ENCODE peak calls at places on chromosome 17, in six cellular contexts. X, H, Y, M, U and I are unnamed samples. For H3K4me1 and H3K79me2, the result is how much of the 10 kb centered on the place peaks cover.

GRCh38 chr17:12342609-12343248 is 322.1 kb downstream of the MAP2K4 start:
- DNase-seq in Y (peak), X (no peak), H (peak), M (peak), U (no peak), I (no peak)

GRCh38 chr17:41521574-41522261 is 3.0 kb upstream of the KRT15 start:
- DNase-seq in U (peak), X (peak), H (peak), Y (peak), M (peak), I (peak)

GRCh38 chr17:6108382-6108781 is 38.2 kb downstream of the WSCD1 start:
- DNase-seq in H (no peak), Y (no peak), U (no peak), M (no peak), X (no peak), I (no peak)

GRCh38 chr17:80855968-80856862 is 135.4 kb upstream of the CHMP6 start:
- DNase-seq in X (peak), H (peak), U (peak), M (peak), Y (peak), I (peak)

GRCh38 chr17:48528153-48528912 is 2.5 kb downstream of the HOXB1 start:
- DNase-seq in Y (no peak), X (no peak), U (no peak), H (no peak), M (no peak), I (no peak)

GRCh38 chr17:16927641-16928321 is 44.1 kb downstream of the TNFRSF13B start:
- DNase-seq in M (no peak), U (no peak), Y (no peak), X (no peak), H (no peak), I (no peak)

GRCh38 chr17:72588961-72589360 is 468.1 kb downstream of the SOX9 start:
- DNase-seq in Y (peak), H (peak), M (no peak), U (peak), X (peak), I (no peak)

GRCh38 chr17:29124931-29125270 is 55.3 kb downstream of the MYO18A start:
- DNase-seq in M (no peak), Y (no peak), H (peak), U (no peak), X (peak), I (no peak)

GRCh38 chr17:74190807-74191206 is 12.7 kb upstream of the RPL38 start:
- DNase-seq in H (peak), U (no peak), Y (peak), M (peak), X (peak), I (no peak)

GRCh38 chr17:75270218-75270965 is 639 bp downstream of the MIF4GD start:
- DNase-seq in X (peak), H (peak), U (peak), Y (peak), M (peak), I (peak)

GRCh38 chr17:15169676-15170075 is 95.5 kb downstream of the PMP22 start:
- DNase-seq in U (peak), H (peak), M (no peak), Y (no peak), X (peak), I (no peak)

GRCh38 chr17:76491271-76492184 is 9.7 kb downstream of the RHBDF2 start:
- DNase-seq in X (no peak), H (no peak), M (no peak), Y (no peak), U (no peak), I (no peak)

GRCh38 chr17:61247438-61247837 is 152.2 kb upstream of the TBX2 start:
- DNase-seq in U (peak), H (no peak), X (peak), Y (no peak), M (no peak), I (no peak)

GRCh38 chr17:49573510-49574282 is 2.0 kb upstream of the NXPH3 start:
- DNase-seq in X (no peak), H (no peak), M (no peak), Y (no peak), U (no peak), I (no peak)

GRCh38 chr17:30782206-30782605 is 42.3 kb downstream of the CRLF3 start:
- DNase-seq in X (peak), U (no peak), H (no peak), Y (no peak), M (no peak), I (no peak)

GRCh38 chr17:4947411-4948165 is 742 bp downstream of the PFN1 start:
- DNase-seq in Y (peak), U (no peak), M (peak), H (peak), X (peak), I (peak)

GRCh38 chr17:72726936-72727335 is 365.6 kb downstream of the SLC39A11 start:
- DNase-seq in Y (no peak), M (no peak), H (peak), X (peak), U (no peak), I (no peak)

GRCh38 chr17:2239882-2240430 is 63.6 kb downstream of the SMG6 start:
- DNase-seq in H (peak), U (peak), Y (no peak), X (peak), M (peak), I (peak)

GRCh38 chr17:73189417-73190099 is 3.3 kb upstream of the COG1 start:
- DNase-seq in H (peak), Y (peak), X (peak), U (no peak), M (peak), I (no peak)

GRCh38 chr17:82929011-82929622 is 89.3 kb upstream of the ZNF750 start:
- DNase-seq in U (no peak), Y (no peak), H (no peak), X (no peak), M (no peak), I (no peak)

GRCh38 chr17:8015957-8016631 is 13.7 kb downstream of the GUCY2D start:
- DNase-seq in Y (peak), M (no peak), H (no peak), X (peak), U (no peak), I (no peak)

GRCh38 chr17:43360376-43360738 is 38.4 kb upstream of the ARL4D start:
- DNase-seq in U (peak), X (peak), Y (peak), H (peak), M (no peak), I (peak)

GRCh38 chr17:72117748-72118587 is 2.9 kb upstream of the SOX9 start:
- DNase-seq in Y (no peak), H (no peak), M (no peak), U (no peak), X (no peak), I (no peak)

GRCh38 chr17:336110-337021 is 16.2 kb downstream of the RPH3AL start:
- DNase-seq in Y (no peak), M (peak), U (no peak), H (no peak), X (no peak), I (peak)

GRCh38 chr17:50554201-50554600 is 6.3 kb upstream of the CACNA1G start:
- DNase-seq in X (no peak), M (no peak), Y (no peak), U (no peak), H (no peak), I (no peak)

GRCh38 chr17:77571562-77571981 is 386.9 kb upstream of the TNRC6C start:
- DNase-seq in Y (no peak), H (no peak), X (peak), M (no peak), U (peak), I (peak)

GRCh38 chr17:65514541-65514940 is 46.9 kb downstream of the AXIN2 start:
- DNase-seq in M (no peak), U (peak), X (peak), H (no peak), Y (no peak), I (no peak)

GRCh38 chr17:45052052-45052772 is 780 bp upstream of the DCAKD start:
- DNase-seq in Y (peak), X (peak), M (peak), U (no peak), H (peak), I (peak)

GRCh38 chr17:82009413-82009812 is 13.3 kb downstream of the CENPX start:
- DNase-seq in M (no peak), Y (no peak), U (no peak), X (no peak), H (no peak), I (no peak)

GRCh38 chr17:79696159-79696982 is 34.4 kb upstream of the ENPP7 start:
- DNase-seq in Y (no peak), H (no peak), U (no peak), X (peak), M (no peak), I (no peak)

GRCh38 chr17:57579245-57579644 is 165.9 kb downstream of the CCDC182 start:
- DNase-seq in M (no peak), X (no peak), U (no peak), Y (no peak), H (no peak), I (no peak)

GRCh38 chr17:57580055-57580739 is 164.9 kb downstream of the CCDC182 start:
- DNase-seq in H (no peak), Y (no peak), U (no peak), X (no peak), M (no peak), I (no peak)

GRCh38 chr17:57576744-57577143 is 168.4 kb downstream of the CCDC182 start:
- DNase-seq in U (no peak), Y (no peak), X (no peak), H (no peak), M (no peak), I (no peak)

GRCh38 chr17:57577751-57578607 is 167.1 kb downstream of the CCDC182 start:
- DNase-seq in Y (peak), H (no peak), X (peak), M (peak), U (peak), I (no peak)

GRCh38 chr17:57578608-57578990 is 166.5 kb downstream of the CCDC182 start:
- DNase-seq in M (no peak), Y (no peak), X (peak), U (peak), H (no peak), I (no peak)
- H3K4me1 ChIP-seq in M (under half), Y (under half), X (under half), U (under half), H (under half), I (under half)

GRCh38 chr17:32287804-32288511 is 22.3 kb downstream of the RHBDL3 start:
- DNase-seq in U (no peak), Y (no peak), X (no peak), M (no peak), H (no peak), I (no peak)

GRCh38 chr17:32286518-32286900 is 20.9 kb downstream of the RHBDL3 start:
- DNase-seq in X (peak), Y (no peak), H (no peak), M (no peak), U (no peak), I (no peak)

GRCh38 chr17:32283745-32284207 is 18.1 kb downstream of the RHBDL3 start:
- DNase-seq in U (peak), Y (no peak), H (peak), M (no peak), X (peak), I (no peak)

GRCh38 chr17:32285286-32285685 is 19.7 kb downstream of the RHBDL3 start:
- DNase-seq in M (no peak), Y (no peak), X (no peak), U (no peak), H (no peak), I (no peak)

DNA sequence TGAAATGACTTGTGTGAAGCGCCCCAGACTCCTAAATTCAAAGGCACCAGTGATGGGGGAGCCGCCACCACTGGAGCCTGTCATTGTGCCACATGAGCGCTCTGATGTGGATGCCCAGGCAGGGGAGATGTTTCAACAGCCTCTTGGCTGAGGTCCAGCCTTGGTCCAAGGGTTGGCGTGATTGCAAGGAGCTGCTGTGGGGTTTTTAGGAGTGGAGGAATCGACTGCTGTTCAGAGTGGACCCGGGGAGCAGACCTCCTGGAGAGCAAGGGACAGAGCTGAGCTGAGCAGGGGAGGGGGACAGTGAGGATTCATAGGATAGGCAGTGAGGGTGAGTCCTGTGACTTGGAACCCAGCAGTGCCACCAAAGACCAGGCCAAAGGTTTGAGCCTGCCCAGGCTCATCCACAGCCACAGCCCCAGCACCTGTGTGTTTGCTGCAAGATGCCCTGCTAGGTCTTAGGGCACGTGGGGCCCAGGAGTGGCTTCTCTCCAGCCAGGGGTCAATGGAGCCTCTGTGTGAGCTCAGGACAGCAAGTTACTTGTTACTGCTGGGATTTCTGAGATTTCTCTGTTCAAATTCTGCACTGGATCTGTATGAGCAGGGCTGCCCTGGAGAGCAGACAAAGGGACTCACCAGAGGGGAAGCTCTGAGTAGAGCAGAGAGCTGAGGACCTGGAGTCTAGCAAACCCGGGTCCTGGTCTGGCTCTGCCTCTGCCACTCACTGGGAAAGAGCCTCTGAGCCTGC is 20.3 kb downstream of the RHBDL3 start:
- DNase-seq in U (no peak), H (no peak), X (no peak), M (no peak), Y (no peak), I (no peak)
- H3K4me2 ChIP-seq in U (no peak), H (no peak), X (no peak), M (no peak), Y (no peak), I (no peak)

GRCh38 chr17:38881600-38882191 is 11.8 kb downstream of the LASP1 start:
- DNase-seq in X (peak), U (peak), M (no peak), H (no peak), Y (peak), I (peak)
- H3K79me2 ChIP-seq in X (half or more), U (half or more), M (half or more), H (half or more), Y (half or more), I (half or more)

GRCh38 chr17:68576137-68576536 is 25.0 kb downstream of the FAM20A start:
- DNase-seq in U (no peak), H (no peak), X (no peak), Y (no peak), M (no peak), I (no peak)
- H3K4me1 ChIP-seq in U (under half), H (under half), X (under half), Y (under half), M (under half), I (under half)

GRCh38 chr17:32007463-32008298 is 498 bp downstream of the LRRC37B start:
- DNase-seq in U (peak), X (peak), M (peak), H (peak), Y (peak), I (peak)

GRCh38 chr17:32009262-32009542 is 2.0 kb downstream of the LRRC37B start:
- DNase-seq in U (no peak), X (no peak), M (no peak), H (no peak), Y (no peak), I (no peak)

GRCh38 chr17:32006957-32007462 is at the start of gene LRRC37B:
- DNase-seq in H (peak), X (peak), U (peak), M (peak), Y (peak), I (peak)

GRCh38 chr17:32015245-32016013 is 8.2 kb downstream of the LRRC37B start:
- DNase-seq in X (peak), Y (peak), U (no peak), M (no peak), H (peak), I (no peak)

DNA sequence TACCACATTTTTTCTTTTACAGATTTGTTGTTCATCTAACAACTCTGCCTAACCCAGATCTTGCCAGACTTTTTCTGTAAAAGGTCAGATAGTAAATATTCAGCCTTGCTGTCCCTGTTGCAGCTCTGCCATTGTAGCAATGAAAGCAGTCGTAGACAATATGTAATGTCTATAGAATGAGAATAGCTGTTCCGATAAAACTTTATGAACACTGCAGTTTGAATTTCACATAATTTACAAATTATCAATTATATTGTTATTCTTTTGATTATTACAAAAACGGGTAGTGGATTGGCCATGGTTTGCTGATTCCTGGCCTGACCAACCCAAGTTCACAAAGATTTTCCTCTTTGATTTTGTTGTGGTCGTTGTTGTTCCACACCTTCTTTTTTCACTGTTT is 2.9 kb downstream of the LRRC37B start:
- DNase-seq in U (no peak), Y (no peak), H (no peak), X (no peak), M (no peak), I (no peak)
- H3K4me2 ChIP-seq in U (no peak), Y (peak), H (no peak), X (no peak), M (no peak), I (no peak)